ENCODE peak calls at places on chromosomes 1 and 21, in seven cellular contexts. E is HCT116, D is K562, W is SK-N-SH, V is GM12878, Z is H1, S is HepG2. Y is an unnamed sample.

GRCh38 chr1:113928129-113928949 is 785 bp upstream of the HIPK1 start:
- DNase-seq in Z (no peak), E (no peak), V (peak), S (peak), W (no peak), D (peak), Y (no peak)

GRCh38 chr1:203796223-203796747 is 862 bp downstream of the ZBED6 start:
- DNase-seq in W (peak), D (peak), V (peak), S (peak), E (no peak), Z (no peak), Y (no peak)

GRCh38 chr1:20080441-20081330 is 10.7 kb downstream of the PLA2G5 start:
- DNase-seq in V (peak), Z (no peak), S (no peak), W (no peak), E (no peak), D (no peak), Y (no peak)

GRCh38 chr1:46131727-46132528 is 501 bp downstream of the PIK3R3 start:
- DNase-seq in W (peak), Z (peak), E (no peak), S (no peak), V (no peak), D (peak), Y (peak)

GRCh38 chr1:158005249-158005648 is 11.8 kb downstream of the KIRREL1 start:
- DNase-seq in E (no peak), Z (no peak), S (no peak), W (no peak), D (no peak), V (no peak), Y (no peak)

GRCh38 chr1:63772876-63773275 is 941 bp upstream of the ROR1 start:
- DNase-seq in D (no peak), S (no peak), W (no peak), V (no peak), E (no peak), Z (no peak), Y (no peak)

GRCh38 chr21:29092102-29092959 is 18.9 kb upstream of the CCT8 start:
- DNase-seq in S (no peak), D (no peak), V (no peak), Z (no peak), E (no peak), W (no peak), Y (no peak)

GRCh38 chr21:33265664-33266049 is 510 bp upstream of the IL10RB start:
- DNase-seq in Z (no peak), W (no peak), D (peak), E (no peak), S (no peak), V (peak), Y (peak)

GRCh38 chr1:163069142-163069541 is at the start of gene RGS4:
- DNase-seq in Z (peak), S (peak), D (peak), V (no peak), W (peak), E (peak), Y (no peak)

GRCh38 chr1:12620142-12620865 is 2.3 kb upstream of the DHRS3 start:
- DNase-seq in Z (no peak), W (no peak), E (no peak), V (no peak), D (peak), S (no peak), Y (no peak)

GRCh38 chr1:14689996-14690614 is 91.6 kb downstream of the KAZN start:
- DNase-seq in V (no peak), D (no peak), E (no peak), W (no peak), S (no peak), Z (no peak), Y (no peak)

GRCh38 chr1:198125995-198126758 is 30.6 kb upstream of the NEK7 start:
- DNase-seq in Z (no peak), V (no peak), D (no peak), E (no peak), W (no peak), S (peak), Y (peak)

GRCh38 chr1:39110325-39110851 is 84.2 kb downstream of the NDUFS5 start:
- DNase-seq in V (no peak), W (no peak), Z (no peak), D (no peak), E (no peak), S (no peak), Y (no peak)

GRCh38 chr21:18138507-18138906 is 106.1 kb upstream of the CHODL start:
- DNase-seq in E (no peak), D (no peak), V (no peak), S (no peak), W (no peak), Z (no peak), Y (no peak)

GRCh38 chr1:245748246-245748645 is 593.5 kb downstream of the KIF26B start:
- DNase-seq in D (no peak), W (no peak), Z (no peak), V (no peak), S (no peak), E (no peak), Y (no peak)

GRCh38 chr1:150973258-150973825 is 1.3 kb downstream of the CERS2 start:
- DNase-seq in E (no peak), Z (peak), V (no peak), W (peak), S (no peak), D (peak), Y (no peak)

GRCh38 chr1:88401283-88401682 is 282.8 kb upstream of the PKN2 start:
- DNase-seq in E (no peak), S (no peak), Z (no peak), W (no peak), D (no peak), V (peak), Y (no peak)
- TF ChIP-seq JUND in E (no peak), S (no peak), Z (no peak), W (no peak), D (no peak), V (peak), Y (no peak)

DNA sequence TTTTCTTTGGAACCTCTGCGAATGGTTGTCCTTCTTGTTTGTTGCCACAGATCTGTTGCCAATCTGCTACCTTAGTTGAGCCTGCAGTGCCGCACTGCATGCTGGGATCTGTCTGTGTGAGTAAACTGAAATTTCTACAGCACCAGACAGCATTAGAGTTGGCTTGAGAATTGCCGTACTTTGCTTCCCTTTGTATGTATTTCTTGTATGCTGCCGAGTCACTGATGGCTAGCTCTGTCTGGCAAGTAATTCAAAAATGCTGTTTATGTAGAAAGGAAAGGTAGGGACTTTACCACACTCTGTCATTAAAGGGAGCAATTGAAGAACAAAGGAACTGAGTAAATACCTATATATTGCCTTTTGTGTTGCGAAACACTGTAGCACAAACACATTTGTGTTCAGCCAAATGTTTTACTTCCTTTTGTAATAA is 857.4 kb downstream of the USP25 start:
- DNase-seq in D (no peak), W (peak), S (peak), Z (no peak), E (no peak), V (no peak), Y (peak)
- TF ChIP-seq JUND in D (no peak), W (no peak), S (no peak), Z (no peak), E (no peak), V (no peak), Y (no peak)

GRCh38 chr1:220788146-220788545 is 1.4 kb downstream of the MTARC1 start:
- DNase-seq in D (no peak), W (no peak), S (peak), E (no peak), Z (no peak), V (no peak), Y (no peak)
- TF ChIP-seq JUND in D (no peak), W (no peak), S (no peak), E (no peak), Z (no peak), V (no peak), Y (no peak)

DNA sequence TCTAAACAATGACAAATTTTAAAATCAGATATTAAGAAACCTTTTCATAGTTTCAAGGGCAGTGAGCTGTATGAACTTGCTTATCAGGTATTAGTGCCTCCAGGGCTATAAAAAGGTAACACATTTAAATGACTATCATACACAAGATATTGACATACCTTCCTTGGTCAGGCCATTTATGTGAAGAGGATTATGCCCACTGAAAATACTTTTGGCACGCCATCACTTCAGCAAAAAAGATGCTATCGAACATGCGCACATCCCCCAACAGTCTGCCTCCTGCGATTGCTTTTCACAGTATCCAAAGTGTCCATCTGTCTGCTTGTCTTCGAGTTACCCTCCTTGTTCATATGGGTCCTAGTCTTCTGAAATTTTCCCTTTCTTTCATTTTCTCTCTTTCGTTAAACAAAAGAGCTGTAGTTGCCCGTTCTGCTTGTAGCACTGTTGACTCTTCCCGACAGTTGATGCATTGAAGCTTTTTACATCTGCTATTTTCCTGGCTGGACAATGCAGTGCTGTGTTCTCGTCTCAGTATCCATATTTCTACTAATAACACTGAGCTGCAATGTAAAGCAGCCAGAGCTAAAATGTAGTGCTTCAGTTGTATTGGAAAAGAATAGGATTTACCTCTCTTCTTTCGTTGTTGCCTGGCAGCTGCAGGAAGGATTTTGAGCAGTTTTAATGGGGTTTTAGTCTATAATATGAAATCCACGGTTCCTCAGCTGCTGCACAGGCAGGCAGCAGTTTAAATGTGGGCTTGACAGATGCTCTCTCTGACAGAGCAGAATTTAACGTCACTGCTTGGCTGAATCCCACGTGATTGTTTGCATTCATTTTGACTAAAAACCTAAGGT is at the start of gene B3GALT2:
- DNase-seq in V (no peak), Z (no peak), D (peak), S (peak), E (no peak), W (peak), Y (peak)
- TF ChIP-seq JUND in V (no peak), Z (no peak), D (no peak), S (no peak), E (no peak), W (no peak), Y (no peak)

GRCh38 chr1:213249395-213249794 is 198.4 kb downstream of the RPS6KC1 start:
- DNase-seq in S (no peak), V (no peak), W (no peak), E (no peak), Z (no peak), D (no peak), Y (no peak)

GRCh38 chr1:213256438-213257087 is 205.5 kb downstream of the RPS6KC1 start:
- DNase-seq in E (no peak), W (no peak), D (no peak), Z (no peak), S (no peak), V (peak), Y (no peak)

GRCh38 chr1:213250041-213250440 is 199.0 kb downstream of the RPS6KC1 start:
- DNase-seq in W (no peak), E (no peak), D (no peak), V (no peak), S (no peak), Z (no peak), Y (no peak)

GRCh38 chr1:213247038-213247437 is 196.0 kb downstream of the RPS6KC1 start:
- DNase-seq in D (no peak), V (no peak), S (no peak), Z (no peak), W (no peak), E (no peak), Y (no peak)

DNA sequence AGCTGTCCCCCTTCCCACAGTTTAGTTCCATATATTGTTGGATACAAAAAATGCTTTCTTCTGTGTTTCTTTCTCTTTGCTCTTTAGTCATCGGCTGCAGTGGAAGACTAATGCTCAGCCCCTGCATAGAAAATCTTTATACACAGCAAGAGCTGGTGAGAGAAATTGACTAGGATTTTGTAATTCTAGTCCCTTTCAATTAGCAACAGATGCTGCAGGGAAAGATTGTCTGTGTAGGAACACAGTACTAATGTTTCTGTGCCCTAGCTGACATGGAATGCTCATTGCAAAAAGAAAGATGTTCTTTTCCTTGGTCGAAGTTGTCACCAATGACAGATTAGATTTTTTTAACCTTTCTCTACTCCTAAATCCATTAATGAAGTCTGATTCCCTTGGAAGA is 201.0 kb downstream of the RPS6KC1 start:
- DNase-seq in W (no peak), V (no peak), Z (no peak), D (no peak), S (no peak), E (no peak), Y (no peak)
- TF ChIP-seq JUND in W (no peak), V (no peak), Z (no peak), D (no peak), S (no peak), E (no peak), Y (no peak)

GRCh38 chr1:231337472-231338269 is at the start of gene EXOC8:
- DNase-seq in E (peak), Z (peak), D (peak), S (peak), V (peak), W (peak), Y (peak)

GRCh38 chr1:231338270-231339128 is at the start of gene SPRTN:
- DNase-seq in V (no peak), D (peak), W (peak), Z (no peak), S (no peak), E (no peak), Y (peak)

GRCh38 chr1:231335663-231336602 is 1.7 kb downstream of the EXOC8 start:
- DNase-seq in Z (no peak), E (no peak), V (no peak), W (no peak), S (peak), D (peak), Y (no peak)

GRCh38 chr1:231337043-231337471 is 595 bp downstream of the EXOC8 start:
- DNase-seq in E (no peak), Z (no peak), W (peak), S (no peak), V (no peak), D (peak), Y (no peak)

DNA sequence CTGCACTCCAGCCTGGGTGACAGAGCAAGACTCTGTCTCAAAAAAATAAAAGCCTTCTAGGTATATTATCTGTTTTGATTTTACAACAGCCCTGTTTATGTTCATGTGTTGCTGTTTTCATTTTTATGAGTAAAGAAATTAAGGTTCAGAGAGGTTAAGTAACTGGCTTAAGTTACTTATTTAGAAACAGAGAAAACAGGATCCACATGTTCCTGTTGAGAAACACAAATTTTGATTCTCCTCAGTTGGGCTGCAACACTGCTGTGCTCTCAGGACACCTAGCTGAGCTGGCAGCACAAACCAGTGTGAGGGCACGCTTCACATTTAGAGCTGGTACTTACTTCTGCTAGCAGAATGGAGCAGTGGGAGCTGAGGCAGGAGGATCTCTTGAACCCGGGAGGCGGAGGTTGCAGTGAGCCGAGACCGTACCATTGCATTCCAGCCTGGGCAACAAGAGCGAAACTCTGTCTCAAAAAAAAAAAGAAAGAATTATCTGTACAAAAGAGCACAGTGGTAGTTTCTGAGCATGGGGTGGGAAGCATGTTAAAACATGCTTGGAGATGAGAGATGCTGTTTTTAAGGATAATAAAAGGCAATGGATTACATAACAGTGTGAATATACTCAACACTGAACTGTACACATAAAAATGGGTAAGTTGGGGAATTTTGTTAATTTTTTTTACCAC is 2.4 kb downstream of the SPRTN start:
- DNase-seq in D (no peak), V (no peak), E (no peak), W (no peak), S (no peak), Z (no peak), Y (no peak)
- TF ChIP-seq JUND in D (no peak), V (no peak), E (no peak), W (no peak), S (no peak), Z (no peak), Y (no peak)

DNA sequence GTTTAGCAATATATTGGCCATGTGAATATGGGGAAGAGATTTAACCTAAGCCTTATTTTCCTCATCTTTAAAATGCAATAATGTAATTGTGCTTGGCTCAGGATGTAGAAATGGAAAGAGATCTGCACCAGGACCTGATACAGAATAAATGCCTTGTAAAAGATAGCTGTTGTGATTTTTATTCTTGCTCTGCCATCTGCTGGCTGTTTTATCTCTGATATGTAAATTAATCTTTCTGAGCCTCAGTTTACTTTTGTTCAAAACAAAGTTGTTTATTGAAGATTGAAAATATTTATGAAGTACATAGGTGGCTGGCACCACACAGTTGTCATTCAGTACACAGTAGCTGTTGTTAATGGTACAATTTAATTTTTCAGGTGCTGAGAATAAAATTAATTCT is 21.9 kb downstream of the ZYG11B start:
- DNase-seq in Z (no peak), S (no peak), V (no peak), E (no peak), W (no peak), D (no peak), Y (no peak)
- TF ChIP-seq JUND in Z (no peak), S (no peak), V (no peak), E (no peak), W (no peak), D (no peak), Y (no peak)

Y was measured in T47D.